ENCODE peak calls at places on chromosomes 5 and 9, in four cellular contexts. F is astrocyte of the spinal cord, H is HepG2, Y is IMR-90. G is an unnamed sample.

GRCh38 chr9:37430841-37431597 is 8.5 kb downstream of the GRHPR start:
- DNase-seq in F (peak), H (peak), Y (no peak), G (no peak)

GRCh38 chr9:120434532-120434931 is 145.4 kb downstream of the CDK5RAP2 start:
- DNase-seq in F (peak), H (no peak), Y (peak), G (peak)

GRCh38 chr9:14027114-14027812 is 286.7 kb downstream of the NFIB start:
- DNase-seq in F (no peak), H (no peak), Y (no peak), G (peak)

GRCh38 chr5:132753135-132753987 is 6.1 kb downstream of the CCNI2 start:
- DNase-seq in F (no peak), H (peak), Y (no peak), G (no peak)

GRCh38 chr5:39426136-39426535 is 1.4 kb upstream of the DAB2 start:
- DNase-seq in F (no peak), H (no peak), Y (no peak), G (no peak)

GRCh38 chr9:72579880-72580570 is 58.6 kb downstream of the TMC1 start:
- DNase-seq in F (peak), H (no peak), Y (peak), G (peak)

GRCh38 chr9:2761424-2761823 is 44.1 kb downstream of the KCNV2 start:
- DNase-seq in F (no peak), H (no peak), Y (no peak), G (no peak)

GRCh38 chr5:67257500-67257899 is 60.9 kb upstream of the CD180 start:
- DNase-seq in F (no peak), H (no peak), Y (no peak), G (no peak)

GRCh38 chr5:149757956-149758355 is 27.8 kb downstream of the PPARGC1B start:
- DNase-seq in F (no peak), H (no peak), Y (no peak), G (no peak)

GRCh38 chr5:74392698-74393431 is 247.7 kb downstream of the ENC1 start:
- DNase-seq in F (peak), H (no peak), Y (peak), G (peak)

GRCh38 chr5:8253376-8253775 is 384.4 kb downstream of the MTRR start:
- DNase-seq in F (no peak), H (no peak), Y (no peak), G (no peak)

GRCh38 chr5:36569456-36569855 is 37.0 kb upstream of the SLC1A3 start:
- DNase-seq in F (peak), H (no peak), Y (no peak), G (peak)

GRCh38 chr5:179300834-179301233 is 44.4 kb downstream of the ADAMTS2 start:
- DNase-seq in F (no peak), H (no peak), Y (no peak), G (no peak)

GRCh38 chr9:27654629-27655285 is 81.5 kb upstream of the C9orf72 start:
- DNase-seq in F (no peak), H (no peak), Y (no peak), G (no peak)

GRCh38 chr9:113523421-113524141 is 60.1 kb downstream of the RGS3 start:
- DNase-seq in F (no peak), H (no peak), Y (no peak), G (no peak)

GRCh38 chr5:132476853-132477729 is 13.5 kb downstream of the IRF1 start:
- DNase-seq in F (no peak), H (no peak), Y (no peak), G (no peak)

GRCh38 chr5:61800450-61800849 is 468.4 kb downstream of the ZSWIM6 start:
- DNase-seq in F (no peak), H (no peak), Y (no peak), G (no peak)

GRCh38 chr5:159933531-159934485 is 17.5 kb downstream of the ADRA1B start:
- DNase-seq in F (peak), H (no peak), Y (peak), G (no peak)

GRCh38 chr5:91272858-91273257 is 110.3 kb downstream of the ARRDC3 start:
- DNase-seq in F (peak), H (peak), Y (peak), G (no peak)

GRCh38 chr5:95857185-95857945 is 34.8 kb upstream of the GLRX start:
- DNase-seq in F (peak), H (peak), Y (peak), G (peak)

GRCh38 chr9:88302579-88303324 is 85.5 kb upstream of the SPIN1 start:
- DNase-seq in F (no peak), H (no peak), Y (no peak), G (no peak)

GRCh38 chr5:62547929-62548678 is 30.5 kb upstream of the LRRC70 start:
- DNase-seq in F (no peak), H (no peak), Y (peak), G (no peak)

GRCh38 chr5:175840050-175840841 is 31.1 kb upstream of the CPLX2 start:
- DNase-seq in F (peak), H (peak), Y (peak), G (peak)

GRCh38 chr9:96203867-96204412 is 98.0 kb downstream of the HSD17B3 start:
- DNase-seq in F (no peak), H (no peak), Y (no peak), G (no peak)

GRCh38 chr9:12503606-12504122 is 189.5 kb upstream of the TYRP1 start:
- DNase-seq in F (no peak), H (no peak), Y (no peak), G (peak)

GRCh38 chr5:113546711-113547159 is 33.2 kb downstream of the YTHDC2 start:
- DNase-seq in F (peak), H (no peak), Y (peak), G (peak)

GRCh38 chr5:91207248-91207647 is 175.9 kb downstream of the ARRDC3 start:
- DNase-seq in F (no peak), H (no peak), Y (peak), G (peak)

GRCh38 chr5:6792911-6793451 is 79.7 kb downstream of the TENT4A start:
- DNase-seq in F (no peak), H (no peak), Y (no peak), G (no peak)

GRCh38 chr5:66904189-66904588 is 292.4 kb downstream of the CD180 start:
- DNase-seq in F (no peak), H (no peak), Y (no peak), G (no peak)

GRCh38 chr9:104412238-104412637 is 91.8 kb upstream of the OR13F1 start:
- DNase-seq in F (peak), H (no peak), Y (no peak), G (no peak)

GRCh38 chr9:74533253-74533652 is 36.1 kb downstream of the RORB start:
- DNase-seq in F (no peak), H (no peak), Y (no peak), G (no peak)

GRCh38 chr5:7638456-7638855 is 212.5 kb downstream of the CFAP90 start:
- DNase-seq in F (peak), H (no peak), Y (no peak), G (no peak)

GRCh38 chr9:136577941-136578619 is 32.2 kb upstream of the NOTCH1 start:
- DNase-seq in F (no peak), H (no peak), Y (no peak), G (no peak)

GRCh38 chr9:100575765-100576368 is 2.0 kb upstream of the CAVIN4 start:
- DNase-seq in F (peak), H (no peak), Y (peak), G (peak)

GRCh38 chr9:114827658-114828360 is 22.0 kb upstream of the TNFSF15 start:
- DNase-seq in F (no peak), H (no peak), Y (no peak), G (no peak)

GRCh38 chr9:137167752-137168574 is 1.9 kb downstream of the LRRC26 start:
- DNase-seq in F (no peak), H (no peak), Y (no peak), G (no peak)

GRCh38 chr5:32225445-32225844 is 51.3 kb upstream of the GOLPH3 start:
- DNase-seq in F (peak), H (peak), Y (peak), G (peak)

GRCh38 chr9:82729991-82730390 is 333.0 kb downstream of the RASEF start:
- DNase-seq in F (no peak), H (no peak), Y (no peak), G (no peak)

GRCh38 chr9:87324613-87325194 is 173.0 kb upstream of the DAPK1 start:
- DNase-seq in F (peak), H (peak), Y (peak), G (peak)

GRCh38 chr9:77945798-77946197 is 85.8 kb downstream of the GNAQ start:
- DNase-seq in F (peak), H (no peak), Y (peak), G (peak)

GRCh38 chr9:77939149-77939668 is 92.4 kb downstream of the GNAQ start:
- DNase-seq in F (no peak), H (no peak), Y (peak), G (peak)

GRCh38 chr9:77943053-77943452 is 88.6 kb downstream of the GNAQ start:
- DNase-seq in F (no peak), H (no peak), Y (no peak), G (no peak)

GRCh38 chr9:77946969-77947368 is 84.6 kb downstream of the GNAQ start:
- DNase-seq in F (no peak), H (no peak), Y (no peak), G (no peak)

DNA sequence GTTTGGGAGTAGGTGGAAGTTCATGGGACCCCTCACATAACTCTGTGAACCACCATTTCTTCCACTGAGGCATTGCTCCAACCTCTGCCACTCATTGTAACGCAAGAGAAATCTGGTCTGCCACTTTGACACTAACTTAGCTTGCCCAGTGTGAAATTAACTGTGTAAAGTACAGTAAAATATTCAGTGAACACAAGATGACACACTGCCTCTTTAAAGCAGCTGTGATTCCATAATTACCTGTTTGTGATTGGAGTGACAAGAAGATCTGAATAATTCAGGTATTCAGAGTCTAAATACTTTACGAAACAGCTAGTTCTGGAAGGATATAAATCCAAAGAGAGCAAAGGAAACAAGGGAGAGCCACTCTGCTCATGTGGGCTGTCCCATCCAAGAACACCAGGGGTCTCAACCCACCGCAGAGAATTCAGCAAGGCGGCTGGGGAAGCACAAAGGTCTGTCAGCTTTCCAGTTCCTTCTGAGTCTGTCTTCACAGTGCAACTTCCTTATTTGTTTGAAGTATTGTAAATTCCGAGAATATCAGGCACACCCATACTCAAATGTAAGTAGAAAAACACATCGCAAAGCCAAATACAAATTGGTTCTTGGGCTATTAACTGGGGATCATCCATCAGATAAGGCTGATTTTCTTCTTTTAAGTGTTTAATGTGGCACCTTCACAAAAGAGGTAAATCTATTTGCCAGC is 86.9 kb downstream of the GNAQ start:
- DNase-seq in F (no peak), H (no peak), Y (no peak), G (no peak)
- TF ChIP-seq CTCF in F (peak), H (no peak), Y (no peak), G (peak)

DNA sequence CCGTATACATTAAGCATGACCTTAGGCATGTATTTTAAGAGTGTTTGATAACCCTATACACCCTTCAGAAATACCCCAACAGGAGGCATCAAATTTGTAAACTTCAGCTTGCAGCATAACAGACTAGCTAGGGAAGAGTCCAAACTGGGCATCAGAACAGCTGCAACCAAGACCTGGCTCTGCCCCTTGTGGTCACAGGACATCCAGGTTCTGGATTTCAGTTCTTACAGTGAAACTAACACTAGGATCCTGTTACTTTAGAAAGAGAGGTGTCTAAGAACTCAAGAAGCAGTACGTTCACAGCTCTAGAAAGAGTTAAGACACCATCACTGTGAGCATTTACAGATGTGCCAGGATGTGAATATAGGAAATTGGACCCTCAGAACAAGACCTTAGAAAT is 229.8 kb downstream of the BNC2 start:
- DNase-seq in F (no peak), H (no peak), Y (no peak), G (peak)
- TF ChIP-seq CTCF in F (peak), H (no peak), Y (no peak), G (peak)

GRCh38 chr5:88021141-88021540 is 247.5 kb downstream of the TMEM161B start:
- DNase-seq in F (no peak), H (no peak), Y (no peak), G (no peak)
- TF ChIP-seq CTCF in F (no peak), H (no peak), Y (no peak), G (no peak)

GRCh38 chr9:124776952-124777645 is at the start of gene OLFML2A:
- DNase-seq in F (peak), H (no peak), Y (no peak), G (no peak)
- TF ChIP-seq CTCF in F (peak), H (peak), Y (peak), G (no peak)

GRCh38 chr9:116163293-116164055 is 9.9 kb downstream of the PAPPA start:
- DNase-seq in F (no peak), H (peak), Y (no peak), G (no peak)
- TF ChIP-seq CTCF in F (peak), H (peak), Y (peak), G (peak)